ENCODE peak calls at places on chromosome 9, in ten cellular contexts. N is pancreas; P is RWPE2; K is CD8-positive, alpha-beta T cell; B is heart right ventricle; O is PC-3; T is HCT116; C is gastrocnemius medialis; F is upper lobe of right lung; R is GM12878. S is an unnamed sample.

GRCh38 chr9:89801723-89802680 is 197.2 kb downstream of the GADD45G start:
- ATAC-seq in R (no peak), N (no peak), O (no peak), F (no peak), C (peak), P (no peak), T (no peak), B (peak), K (no peak), S (peak)

GRCh38 chr9:20582150-20582549 is 40.1 kb downstream of the MLLT3 start:
- ATAC-seq in T (no peak), C (no peak), O (no peak), B (no peak), N (no peak), F (no peak), K (no peak), P (no peak), R (peak), S (no peak)

GRCh38 chr9:21001581-21001980 is 29.9 kb downstream of the HACD4 start:
- ATAC-seq in K (peak), C (no peak), R (no peak), P (no peak), T (no peak), O (no peak), N (no peak), F (no peak), B (no peak), S (no peak)

GRCh38 chr9:77435272-77435671 is 212.8 kb downstream of the GNA14 start:
- ATAC-seq in K (no peak), N (no peak), R (no peak), C (no peak), P (no peak), T (no peak), O (no peak), B (no peak), F (no peak), S (no peak)

GRCh38 chr9:6915635-6916034 is 157.9 kb downstream of the KDM4C start:
- ATAC-seq in C (no peak), T (no peak), R (no peak), B (no peak), K (no peak), P (no peak), O (no peak), N (no peak), F (no peak), S (no peak)

GRCh38 chr9:86406366-86406765 is 52.2 kb upstream of the TUT7 start:
- ATAC-seq in C (peak), O (no peak), N (peak), F (peak), B (peak), P (peak), T (peak), K (no peak), R (no peak), S (peak)

GRCh38 chr9:121298689-121299112 is 30.7 kb downstream of the GSN start:
- ATAC-seq in C (peak), B (peak), N (peak), P (peak), F (peak), K (no peak), O (peak), T (peak), R (no peak), S (peak)

GRCh38 chr9:19999491-20000057 is 210.7 kb upstream of the SLC24A2 start:
- ATAC-seq in N (no peak), K (peak), C (no peak), O (peak), B (no peak), R (peak), F (no peak), T (peak), P (peak), S (no peak)

GRCh38 chr9:127866535-127866934 is 10.9 kb downstream of the AK1 start:
- ATAC-seq in F (no peak), R (peak), O (no peak), K (no peak), N (no peak), B (no peak), C (no peak), T (no peak), P (no peak), S (no peak)

GRCh38 chr9:131382850-131383729 is 10.8 kb upstream of the PRRC2B start:
- ATAC-seq in N (peak), R (peak), F (peak), K (no peak), C (peak), T (peak), O (peak), B (peak), P (peak), S (peak)

GRCh38 chr9:22919423-22919822 is 472.8 kb downstream of the DMRTA1 start:
- ATAC-seq in P (no peak), T (no peak), N (no peak), R (peak), K (no peak), B (no peak), O (no peak), C (no peak), F (no peak), S (no peak)
- H3K4me3 ChIP-seq in P (no peak), T (no peak), N (no peak), R (no peak), K (no peak), B (no peak), O (no peak), C (no peak), F (no peak), S (no peak)

GRCh38 chr9:98808411-98808815 is 943 bp downstream of the GALNT12 start:
- ATAC-seq in N (peak), O (peak), B (peak), K (no peak), T (peak), R (peak), P (no peak), F (peak), C (no peak), S (no peak)

GRCh38 chr9:98807070-98807810 is at the start of gene GALNT12:
- ATAC-seq in T (peak), K (peak), F (peak), R (peak), O (peak), B (peak), N (peak), P (no peak), C (peak), S (peak)

GRCh38 chr9:98807811-98808195 is 333 bp downstream of the GALNT12 start:
- ATAC-seq in R (peak), B (no peak), T (peak), F (peak), N (peak), C (no peak), O (peak), P (peak), K (peak), S (peak)

GRCh38 chr9:98805506-98806272 is 1.8 kb upstream of the GALNT12 start:
- ATAC-seq in K (no peak), T (no peak), O (no peak), N (no peak), P (peak), F (no peak), C (no peak), R (no peak), B (no peak), S (peak)

DNA sequence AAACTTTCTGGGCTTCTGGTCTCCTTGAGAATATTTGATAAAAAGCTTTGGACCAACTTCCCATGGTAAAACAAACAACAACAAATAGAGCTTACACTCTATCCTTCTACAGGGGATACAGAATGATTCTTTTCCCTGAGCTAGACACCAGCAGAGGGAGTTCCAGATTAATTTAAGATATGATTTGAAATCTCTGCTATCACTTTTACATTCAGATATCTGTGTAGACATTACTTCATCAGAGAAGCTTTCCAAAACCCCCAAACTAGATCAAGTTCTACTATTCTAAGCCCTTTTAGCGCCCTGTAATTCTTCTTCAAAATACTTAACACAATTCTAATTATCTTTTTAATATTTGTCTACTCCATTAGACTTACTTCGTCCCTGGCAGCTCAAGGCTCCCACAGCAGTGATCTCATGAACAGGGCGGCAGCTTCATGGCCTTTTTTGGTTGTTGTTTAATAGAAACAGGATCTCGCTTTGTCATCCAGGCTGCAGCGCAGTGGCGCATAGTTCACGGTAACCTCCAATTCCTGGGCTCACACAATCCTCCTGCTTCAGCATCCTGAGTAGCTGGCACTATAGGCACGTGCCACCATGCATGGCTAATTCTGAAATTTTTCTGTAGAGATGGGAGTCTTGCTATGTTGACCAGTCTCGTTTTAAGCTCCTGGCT is 938 bp upstream of the GALNT12 start:
- ATAC-seq in C (no peak), R (no peak), O (no peak), B (no peak), K (no peak), F (no peak), T (no peak), N (no peak), P (no peak), S (peak)
- TF ChIP-seq CTCF in C (no peak), R (no peak), O (peak), B (no peak), K (no peak), F (peak), T (peak), N (no peak), P (peak), S (peak)

GRCh38 chr9:99109522-99109921 is 4.6 kb downstream of the TGFBR1 start:
- ATAC-seq in P (no peak), K (no peak), N (no peak), R (no peak), O (no peak), F (no peak), B (no peak), T (no peak), C (no peak), S (no peak)
- H3K4me3 ChIP-seq in P (no peak), K (no peak), N (no peak), R (no peak), O (no peak), F (no peak), B (no peak), T (no peak), C (no peak), S (no peak)

GRCh38 chr9:2620876-2621677 is 510 bp upstream of the VLDLR start:
- ATAC-seq in R (peak), T (no peak), F (peak), O (peak), C (peak), P (peak), N (peak), K (peak), B (peak), S (peak)
- TF ChIP-seq CTCF in R (no peak), T (no peak), F (peak), O (no peak), C (peak), P (no peak), N (no peak), K (no peak), B (peak), S (peak)

S was measured in gastroesophageal sphincter.